ENCODE peak calls at places on chromosomes 2 and 18, in nine cellular contexts. Q is AG04449; P is spleen; N is activated CD4-positive, alpha-beta T cell treated with anti-CD3 and anti-CD28 coated beads, Interleukin-2, amount 10 ng/mL, durations not matched to agents 7 days and 5 days; M is effector CD8-positive, alpha-beta T cell; A is mesenteric fat pad; D is NCI-H2171; U is Daoy; G is NCI-H774. C is an unnamed sample.

GRCh38 chr2:74009577-74009976 is 24.9 kb downstream of the TET3 start:
- DNase-seq in N (no peak), Q (no peak), A (no peak), M (no peak), G (no peak), D (no peak), P (peak; percentile 37), U (no peak), C (no peak)

GRCh38 chr2:33405180-33406105 is 71.0 kb upstream of the RASGRP3 start:
- DNase-seq in U (peak; percentile 9), M (no peak), N (no peak), G (no peak), A (no peak), Q (no peak), P (no peak), D (no peak), C (no peak)

GRCh38 chr2:133886735-133887675 is 318.7 kb upstream of the NCKAP5 start:
- DNase-seq in N (peak; percentile 50), D (peak; percentile 59), U (peak; percentile 75), P (peak; percentile 82), M (no peak), Q (peak; percentile 70), G (peak; percentile 62), A (no peak), C (peak; percentile 63)

GRCh38 chr2:72944804-72945449 is 27.6 kb downstream of the EMX1 start:
- DNase-seq in A (no peak), M (no peak), P (no peak), U (no peak), G (no peak), Q (no peak), N (no peak), D (no peak), C (no peak)

GRCh38 chr2:217593732-217594131 is 409.1 kb downstream of the TNS1 start:
- DNase-seq in A (no peak), D (no peak), Q (no peak), P (no peak), G (no peak), U (no peak), M (no peak), N (no peak), C (no peak)

GRCh38 chr2:73212448-73213176 is 1.4 kb upstream of the SMYD5 start:
- DNase-seq in U (peak; percentile 73), P (peak; percentile 90), D (peak; percentile 63), G (peak; percentile 35), M (peak; percentile 44), A (no peak), Q (peak; percentile 65), N (peak; percentile 78), C (peak; percentile 38)

GRCh38 chr2:157903626-157904025 is 27.5 kb upstream of the ACVR1 start:
- DNase-seq in U (no peak), G (no peak), P (no peak), M (no peak), D (no peak), A (no peak), Q (no peak), N (no peak), C (no peak)

GRCh38 chr18:61602836-61603235 is 269.6 kb downstream of the CDH20 start:
- DNase-seq in U (peak; percentile 27), N (no peak), G (no peak), D (no peak), P (no peak), Q (no peak), M (no peak), A (no peak), C (no peak)

GRCh38 chr2:203122317-203122998 is 107.8 kb downstream of the NBEAL1 start:
- DNase-seq in D (no peak), U (no peak), M (no peak), G (peak; percentile 36), A (no peak), P (no peak), N (no peak), Q (no peak), C (no peak)

GRCh38 chr18:75240433-75240832 is 29.8 kb downstream of the TSHZ1 start:
- DNase-seq in G (no peak), M (no peak), Q (no peak), N (no peak), A (no peak), D (no peak), P (no peak), U (no peak), C (no peak)

GRCh38 chr18:49618741-49619392 is 57.0 kb downstream of the LIPG start:
- DNase-seq in U (no peak), Q (no peak), G (no peak), P (no peak), D (no peak), A (peak; percentile 39), N (no peak), M (no peak), C (no peak)

GRCh38 chr2:164523026-164523425 is 98.3 kb downstream of the GRB14 start:
- DNase-seq in N (no peak), Q (no peak), G (no peak), P (no peak), D (no peak), M (no peak), A (no peak), U (peak; percentile 22), C (no peak)

C was measured in AG09319.